ENCODE peak calls at places on chromosome 7, in nine cellular contexts. Q is A549, P is IMR-90, S is HepG2, C is Peyer's patch, M is tibial nerve, F is HCT116, L is heart left ventricle, E is body of pancreas. H is an unnamed sample. For H3K4me1, the result is how much of the 10 kb centered on the place peaks cover.

GRCh38 chr7:100867040-100867795 is at the start of gene TRIP6:
- DNase-seq in C (peak), L (peak), M (peak), S (no peak), Q (peak), P (peak), F (peak), E (peak), H (peak)

GRCh38 chr7:30252885-30253795 is 31.3 kb upstream of the ZNRF2 start:
- DNase-seq in P (no peak), M (no peak), Q (no peak), S (no peak), C (no peak), F (no peak), L (peak), E (peak), H (no peak)

GRCh38 chr7:155456772-155457543 is 971 bp upstream of the EN2 start:
- DNase-seq in Q (peak), C (peak), L (peak), P (peak), E (peak), M (peak), F (no peak), S (no peak), H (no peak)

GRCh38 chr7:149414745-149415390 is 46.0 kb downstream of the ZNF777 start:
- DNase-seq in P (peak), F (no peak), S (no peak), Q (no peak), C (no peak), E (peak), M (peak), L (peak), H (peak)

GRCh38 chr7:47833211-47833610 is 115.1 kb downstream of the PKD1L1 start:
- DNase-seq in F (no peak), M (no peak), L (no peak), C (no peak), P (no peak), Q (no peak), S (no peak), E (no peak), H (no peak)

GRCh38 chr7:15889501-15889900 is 203.0 kb upstream of the MEOX2 start:
- DNase-seq in Q (peak), L (peak), P (no peak), F (peak), S (no peak), M (peak), E (no peak), C (no peak), H (no peak)

GRCh38 chr7:116030626-116031276 is at the start of gene TFEC:
- DNase-seq in L (no peak), P (peak), M (no peak), S (no peak), F (no peak), E (no peak), C (no peak), Q (no peak), H (no peak)

GRCh38 chr7:81013036-81013435 is 94.2 kb upstream of the SEMA3C start:
- DNase-seq in L (no peak), F (peak), C (no peak), Q (peak), P (peak), E (no peak), M (no peak), S (no peak), H (no peak)

GRCh38 chr7:30920584-30921539 is 9.2 kb downstream of the AQP1 start:
- DNase-seq in C (peak), E (no peak), F (no peak), L (peak), M (peak), P (peak), Q (no peak), S (no peak), H (no peak)

GRCh38 chr7:81232084-81232799 is 313.4 kb upstream of the SEMA3C start:
- DNase-seq in Q (no peak), F (no peak), P (no peak), L (peak), E (peak), C (peak), M (no peak), S (no peak), H (no peak)

GRCh38 chr7:131927770-131928169 is 371.3 kb upstream of the PODXL start:
- DNase-seq in Q (no peak), P (no peak), E (no peak), C (no peak), M (no peak), L (no peak), F (no peak), S (no peak), H (no peak)

GRCh38 chr7:51123322-51124021 is 193.1 kb downstream of the COBL start:
- DNase-seq in M (no peak), P (peak), E (peak), S (no peak), F (peak), C (no peak), Q (peak), L (peak), H (peak)

GRCh38 chr7:137120690-137121089 is 222.8 kb downstream of the PTN start:
- DNase-seq in L (no peak), M (no peak), C (no peak), S (no peak), P (no peak), Q (no peak), F (no peak), E (no peak), H (no peak)

GRCh38 chr7:106779877-106780276 is 85.2 kb upstream of the PIK3CG start:
- DNase-seq in P (no peak), M (no peak), F (peak), C (peak), L (no peak), E (peak), S (peak), Q (peak), H (no peak)

GRCh38 chr7:106781007-106781406 is 84.1 kb upstream of the PIK3CG start:
- DNase-seq in S (no peak), L (no peak), Q (no peak), P (no peak), E (no peak), F (no peak), C (no peak), M (no peak), H (no peak)

GRCh38 chr7:106776618-106777347 is 88.3 kb upstream of the PIK3CG start:
- DNase-seq in F (no peak), C (no peak), L (no peak), E (no peak), M (no peak), P (no peak), Q (no peak), S (no peak), H (no peak)

GRCh38 chr7:106777666-106778299 is 87.3 kb upstream of the PIK3CG start:
- DNase-seq in S (no peak), Q (no peak), F (no peak), M (no peak), P (no peak), E (no peak), L (no peak), C (no peak), H (no peak)

DNA sequence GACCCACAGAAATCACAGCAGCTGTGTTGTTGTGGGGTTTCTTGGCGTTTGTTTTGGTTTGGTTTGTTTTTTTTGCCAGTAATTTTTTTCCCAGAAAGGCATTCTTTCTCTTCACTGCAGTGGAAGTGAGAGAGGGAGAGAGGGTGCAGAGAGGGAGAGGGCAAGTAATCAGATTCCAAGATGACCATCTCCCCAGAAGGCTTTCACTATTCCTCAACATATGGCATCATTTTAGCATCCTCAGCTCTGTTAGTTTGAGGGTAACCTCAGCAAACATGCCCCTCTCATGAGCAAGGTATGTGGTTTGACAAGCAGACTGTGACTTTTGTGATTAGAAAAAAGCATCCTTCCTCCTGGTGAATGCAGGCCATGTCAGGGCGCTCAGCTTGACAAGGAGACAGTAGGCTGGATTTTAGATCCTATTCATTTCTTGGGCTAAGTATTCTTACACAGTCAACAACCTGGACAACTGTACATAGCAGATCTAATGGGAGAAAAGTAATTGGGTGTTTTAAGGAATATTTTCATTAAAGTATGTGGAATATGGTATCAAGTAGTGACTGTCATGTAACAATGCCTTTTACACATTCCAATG is 86.3 kb upstream of the PIK3CG start:
- DNase-seq in S (no peak), F (no peak), Q (no peak), M (no peak), P (peak), E (no peak), L (no peak), C (no peak), H (no peak)
- H3K4me1 ChIP-seq in S (under half), F (half or more), Q (under half), M (under half), P (under half), E (under half), L (under half), C (under half), H (under half)

GRCh38 chr7:106485919-106486318 is 175.0 kb downstream of the CCDC71L start:
- DNase-seq in S (no peak), E (no peak), Q (no peak), M (no peak), C (no peak), P (no peak), L (no peak), F (no peak), H (no peak)
- H3K4me3 ChIP-seq in S (no peak), E (no peak), Q (no peak), M (no peak), C (no peak), P (no peak), L (no peak), F (no peak), H (no peak)

DNA sequence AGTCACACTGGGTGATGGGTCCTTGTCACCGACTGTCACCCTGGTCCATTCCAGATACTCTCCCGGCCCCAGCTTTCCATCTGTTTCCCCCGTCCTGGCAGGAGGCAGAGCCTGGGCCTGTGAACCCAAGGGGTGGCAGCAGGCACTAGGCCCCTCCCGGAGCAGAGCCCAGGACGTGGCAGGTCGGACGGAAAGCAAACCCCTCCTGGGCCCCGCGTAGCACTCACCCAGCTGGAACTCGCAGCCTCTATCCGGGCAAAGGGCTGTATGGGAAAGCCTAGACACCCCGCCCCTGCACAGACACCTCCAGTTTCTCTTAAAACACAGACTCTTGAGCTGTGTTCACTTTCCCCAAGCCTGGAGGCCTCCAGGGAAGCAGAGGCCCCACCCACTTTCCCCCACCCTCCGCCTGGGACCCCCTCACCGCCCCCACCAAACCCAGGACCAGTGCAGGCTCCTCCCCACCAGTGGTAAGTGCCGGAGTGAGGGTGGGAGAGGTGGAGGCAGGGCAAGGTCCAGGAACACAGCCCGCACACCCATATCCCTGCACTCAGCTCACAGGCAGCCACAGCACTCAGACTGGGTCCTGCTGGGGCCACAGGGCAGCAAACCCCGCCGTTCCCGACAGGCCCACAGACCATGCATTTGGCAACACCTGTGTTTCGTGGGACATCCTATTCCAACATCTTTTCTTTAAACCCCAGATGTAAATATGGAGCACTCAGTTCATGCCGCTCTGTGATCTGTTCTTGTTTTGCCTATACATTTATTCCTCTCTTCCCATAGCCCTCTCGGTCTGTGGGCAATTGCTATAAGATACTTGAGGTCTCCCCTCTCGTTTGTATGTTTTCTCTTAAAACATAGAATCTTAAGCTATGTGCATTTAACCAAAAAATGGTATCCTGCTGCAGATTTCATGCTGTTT is 98.2 kb upstream of the PDGFA start:
- DNase-seq in S (peak), M (no peak), E (no peak), L (no peak), C (peak), F (no peak), Q (no peak), P (no peak), H (no peak)
- TF ChIP-seq POLR2A in S (peak), M (no peak), E (no peak), L (no peak), C (peak), F (no peak), Q (no peak), P (no peak), H (no peak)

GRCh38 chr7:2509298-2509906 is 10.2 kb upstream of the LFNG start:
- DNase-seq in L (no peak), P (no peak), E (no peak), S (no peak), F (no peak), Q (no peak), C (no peak), M (no peak), H (no peak)
- H3K4me1 ChIP-seq in L (half or more), P (under half), E (under half), S (half or more), F (under half), Q (under half), C (half or more), M (under half), H (under half)

GRCh38 chr7:119724041-119724792 is 548.8 kb upstream of the KCND2 start:
- DNase-seq in M (no peak), C (peak), S (no peak), Q (no peak), E (no peak), L (no peak), P (no peak), F (no peak), H (no peak)
- H3K4me3 ChIP-seq in M (no peak), C (no peak), S (no peak), Q (no peak), E (no peak), L (no peak), P (no peak), F (no peak), H (no peak)

GRCh38 chr7:22858640-22859561 is 36.3 kb upstream of the TOMM7 start:
- DNase-seq in Q (peak), M (no peak), S (no peak), F (peak), L (no peak), P (peak), C (no peak), E (peak), H (no peak)
- TF ChIP-seq POLR2A in Q (no peak), M (no peak), S (peak), F (no peak), L (no peak), P (peak), C (no peak), E (no peak), H (no peak)